ENCODE peak calls at places on chromosomes 12 and 14, in five cellular contexts. H is K562, G is HepG2, B is H1, X is GM12878. L is an unnamed sample.

GRCh38 chr12:47868041-47868440 is 36.8 kb downstream of the VDR start:
- DNase-seq in B (no peak), X (no peak), H (no peak), G (no peak), L (no peak)

GRCh38 chr12:89544730-89545184 is 18.9 kb upstream of the POC1B start:
- DNase-seq in B (no peak), H (no peak), X (no peak), G (no peak), L (no peak)

GRCh38 chr12:118107026-118107425 is 3.2 kb upstream of the VSIG10 start:
- DNase-seq in B (no peak), G (peak; percentile 33), X (no peak), H (no peak), L (no peak)

GRCh38 chr14:60968671-60969070 is 12.2 kb downstream of the TRMT5 start:
- DNase-seq in G (no peak), H (no peak), B (no peak), X (no peak), L (no peak)

GRCh38 chr12:115096673-115097349 is 412.8 kb upstream of the TBX3 start:
- DNase-seq in B (no peak), X (no peak), H (peak; percentile 18), G (no peak), L (no peak)

GRCh38 chr12:110741371-110741770 is 1.3 kb downstream of the PPP1CC start:
- DNase-seq in G (no peak), B (no peak), H (peak; percentile 28), X (no peak), L (no peak)

GRCh38 chr12:94941440-94941862 is 62.0 kb downstream of the NDUFA12 start:
- DNase-seq in H (no peak), X (no peak), G (no peak), B (no peak), L (no peak)

GRCh38 chr14:104369208-104369607 is 210.4 kb upstream of the C14orf180 start:
- DNase-seq in B (no peak), H (no peak), X (no peak), G (no peak), L (no peak)

GRCh38 chr12:56836317-56836716 is 73.2 kb downstream of the HSD17B6 start:
- DNase-seq in H (no peak), X (no peak), G (no peak), B (no peak), L (no peak)

GRCh38 chr12:98856897-98857540 is 211.9 kb downstream of the APAF1 start:
- DNase-seq in G (no peak), X (no peak), B (peak; percentile 80), H (no peak), L (no peak)

GRCh38 chr14:103516426-103517171 is 6.0 kb downstream of the CKB start:
- DNase-seq in G (no peak), X (no peak), H (no peak), B (no peak), L (no peak)

GRCh38 chr12:74846116-74846515 is 308.5 kb downstream of the ATXN7L3B start:
- DNase-seq in H (no peak), G (no peak), X (no peak), B (no peak), L (no peak)

GRCh38 chr12:54053625-54054441 is at the start of gene HOXC4:
- DNase-seq in X (no peak), H (no peak), G (no peak), B (no peak), L (no peak)

GRCh38 chr14:33332497-33332896 is 393.8 kb downstream of the NPAS3 start:
- DNase-seq in H (no peak), X (no peak), G (no peak), B (no peak), L (no peak)

GRCh38 chr14:25411933-25412757 is 362.2 kb upstream of the STXBP6 start:
- DNase-seq in H (peak; percentile 1), X (no peak), G (no peak), B (no peak), L (no peak)

GRCh38 chr14:23187925-23188324 is 4.5 kb upstream of the SLC7A8 start:
- DNase-seq in X (no peak), H (no peak), G (no peak), B (no peak), L (no peak)

GRCh38 chr12:59055204-59055839 is 135.0 kb upstream of the LRIG3 start:
- DNase-seq in H (no peak), G (no peak), B (no peak), X (no peak), L (peak; percentile 78)

GRCh38 chr12:6364037-6364360 is 11.4 kb downstream of the SCNN1A start:
- DNase-seq in G (no peak), H (no peak), X (no peak), B (no peak), L (no peak)

GRCh38 chr14:69696633-69697557 is 70.0 kb upstream of the SRSF5 start:
- DNase-seq in B (no peak), X (no peak), H (peak; percentile 92), G (no peak), L (no peak)

GRCh38 chr12:116455540-116456306 is 103.5 kb upstream of the MAP1LC3B2 start:
- DNase-seq in B (no peak), H (peak; percentile 74), G (no peak), X (no peak), L (peak; percentile 85)

GRCh38 chr12:17661250-17661649 is 428.7 kb downstream of the RERGL start:
- DNase-seq in H (no peak), X (no peak), B (no peak), G (no peak), L (no peak)

GRCh38 chr12:40988335-40988734 is 199.8 kb upstream of the PDZRN4 start:
- DNase-seq in X (no peak), H (no peak), B (no peak), G (no peak), L (no peak)

GRCh38 chr12:55840581-55841351 is 2.0 kb downstream of the MMP19 start:
- DNase-seq in B (no peak), G (no peak), H (no peak), X (no peak), L (no peak)

GRCh38 chr12:132562489-132563045 is 47.8 kb downstream of the LRCOL1 start:
- DNase-seq in B (no peak), X (no peak), G (no peak), H (no peak), L (no peak)

GRCh38 chr12:69085852-69086251 is 152.9 kb upstream of the CPM start:
- DNase-seq in B (no peak), G (no peak), X (no peak), H (no peak), L (no peak)

DNA sequence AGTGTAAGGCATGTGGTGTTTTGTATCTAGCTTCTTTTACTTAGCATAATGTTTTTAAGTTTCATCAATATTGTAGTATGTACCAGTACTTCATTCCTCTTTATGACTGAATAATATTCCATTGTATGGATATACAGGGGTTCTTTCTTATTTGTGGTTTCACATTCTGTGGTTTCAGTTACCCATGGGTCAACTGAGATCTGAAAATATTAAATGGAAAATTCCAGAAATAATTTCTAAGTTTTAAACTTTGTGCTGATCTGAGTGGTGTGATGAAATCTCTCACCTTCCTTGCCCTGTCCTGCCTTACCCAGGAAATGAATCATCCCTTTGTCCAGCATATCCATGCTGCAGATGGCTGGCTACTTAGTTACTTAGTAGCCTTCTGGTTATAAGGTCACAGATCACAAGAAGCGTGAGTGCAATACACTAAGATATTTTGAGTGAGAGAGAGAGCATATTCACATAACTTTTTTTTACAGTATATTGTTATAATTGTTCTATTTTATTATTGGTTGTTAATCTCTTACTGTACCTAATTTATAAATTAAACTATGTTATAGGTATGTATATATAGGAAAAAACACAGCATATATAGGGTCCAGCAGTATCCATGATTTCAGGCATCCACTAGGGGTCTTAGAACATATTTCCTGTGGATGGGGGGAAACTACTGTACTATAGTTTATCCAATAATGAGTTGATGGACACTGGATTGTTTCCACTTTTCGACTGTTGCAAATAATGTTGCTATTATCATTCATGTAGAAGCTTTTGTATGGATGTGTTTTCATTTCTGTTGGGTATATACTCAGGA is 59.6 kb upstream of the LRTM2 start:
- DNase-seq in B (no peak), G (peak; percentile 95), H (peak; percentile 44), X (no peak), L (peak; percentile 68)
- TF ChIP-seq ZNF274 in B (no peak), G (no peak), H (no peak), X (no peak), L (no peak)

GRCh38 chr12:52648012-52648550 is 3.9 kb downstream of the KRT2 start:
- DNase-seq in H (no peak), X (no peak), B (no peak), G (no peak), L (no peak)

GRCh38 chr12:52649066-52649465 is 2.9 kb downstream of the KRT2 start:
- DNase-seq in G (no peak), H (no peak), B (no peak), X (no peak), L (no peak)

GRCh38 chr12:52647601-52648000 is 4.4 kb downstream of the KRT2 start:
- DNase-seq in G (no peak), H (no peak), X (no peak), B (no peak), L (no peak)

GRCh38 chr12:52651726-52652261 is at the start of gene KRT2:
- DNase-seq in B (no peak), G (no peak), H (no peak), X (no peak), L (no peak)

DNA sequence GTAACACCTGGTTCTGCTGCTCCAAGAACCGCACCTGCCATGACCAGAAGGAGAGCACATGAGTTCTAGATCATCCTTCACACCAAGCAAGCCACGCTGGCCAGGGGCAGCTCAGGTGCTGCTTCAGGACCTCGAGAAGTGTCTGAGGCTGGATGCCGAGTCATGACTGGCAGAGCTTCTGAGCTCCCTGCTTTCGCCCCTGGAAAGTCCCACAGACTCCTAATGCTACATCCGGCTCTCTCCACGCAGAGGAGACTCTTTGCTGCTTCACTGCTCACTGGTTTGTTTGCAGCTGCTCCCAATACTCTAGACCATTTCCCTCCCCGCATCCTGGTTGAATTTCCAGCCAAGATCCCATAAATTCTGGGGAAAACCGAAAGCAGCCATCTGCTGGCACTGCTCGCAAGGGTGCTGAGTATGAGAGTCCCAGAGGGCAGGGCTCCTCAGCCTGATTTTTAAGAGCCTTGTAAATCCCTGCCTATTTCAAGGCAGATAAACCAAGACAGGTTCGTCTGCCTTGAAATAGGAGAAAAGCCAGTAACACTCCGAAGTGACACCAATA is 1.4 kb downstream of the KRT2 start:
- DNase-seq in X (no peak), B (no peak), H (no peak), G (no peak), L (no peak)
- TF ChIP-seq POLR2AphosphoS5 in X (no peak), B (no peak), H (no peak), G (no peak), L (no peak)

GRCh38 chr12:64737539-64737938 is 21.7 kb downstream of the GNS start:
- DNase-seq in H (no peak), X (no peak), B (no peak), G (no peak), L (peak; percentile 15)
- TF ChIP-seq ZNF274 in H (no peak), X (no peak), B (no peak), G (no peak), L (no peak)

GRCh38 chr14:28755930-28756895 is 10.4 kb upstream of the FOXG1 start:
- DNase-seq in B (no peak), G (no peak), H (no peak), X (no peak), L (no peak)

GRCh38 chr14:28755198-28755794 is 11.3 kb upstream of the FOXG1 start:
- DNase-seq in B (no peak), X (no peak), G (no peak), H (no peak), L (no peak)

GRCh38 chr14:28758253-28758915 is 8.2 kb upstream of the FOXG1 start:
- DNase-seq in B (no peak), X (no peak), G (no peak), H (no peak), L (no peak)

GRCh38 chr14:28757790-28758189 is 8.8 kb upstream of the FOXG1 start:
- DNase-seq in H (no peak), B (no peak), G (no peak), X (no peak), L (no peak)

GRCh38 chr14:28756896-28757570 is 9.6 kb upstream of the FOXG1 start:
- DNase-seq in H (peak; percentile 40), G (peak; percentile 72), B (no peak), X (no peak), L (no peak)
- TF ChIP-seq POLR2AphosphoS5 in H (no peak), G (no peak), B (no peak), X (no peak), L (no peak)

L was measured in HCT116.